ENCODE peak calls at places on chromosomes 4 and X, in four cellular contexts. R is fibroblast of the aortic adventitia; C is fibroblast of lung; Q is CD8-positive, alpha-beta T cell. O is an unnamed sample.
A peak's percentile ranks its signal among the peaks of the same experiment; 100 is the strongest.

GRCh38 chr4:86788826-86789225 is 60.4 kb downstream of the SLC10A6 start:
- DNase-seq in Q (no peak), C (peak; percentile 3), R (no peak), O (no peak)

GRCh38 chr4:89788243-89789072 is 48.5 kb downstream of the SNCA start:
- DNase-seq in R (peak; percentile 27), Q (no peak), C (peak; percentile 48), O (peak; percentile 54)

GRCh38 chrX:123422875-123423274 is 238.8 kb downstream of the GRIA3 start:
- DNase-seq in Q (no peak), R (peak; percentile 65), C (peak; percentile 32), O (peak; percentile 37)

GRCh38 chr4:73675623-73676022 is 55.4 kb upstream of the RASSF6 start:
- DNase-seq in C (no peak), Q (no peak), R (no peak), O (no peak)

GRCh38 chr4:31411606-31412005 is 691.4 kb downstream of the PCDH7 start:
- DNase-seq in Q (no peak), C (peak; percentile 4), R (no peak), O (no peak)

GRCh38 chr4:106971586-106971985 is 64.5 kb downstream of the DKK2 start:
- DNase-seq in R (no peak), C (no peak), Q (no peak), O (no peak)

GRCh38 chr4:153748378-153748777 is 11.4 kb downstream of the RNF175 start:
- DNase-seq in C (peak; percentile 79), Q (no peak), R (peak; percentile 73), O (peak; percentile 89)

GRCh38 chr4:123350191-123350544 is 46.4 kb upstream of the SPRY1 start:
- DNase-seq in Q (no peak), C (peak; percentile 20), R (peak; percentile 27), O (no peak)

GRCh38 chrX:36214924-36215323 is 295.4 kb downstream of the CFAP47 start:
- DNase-seq in Q (no peak), R (no peak), C (no peak), O (no peak)

GRCh38 chr4:137451150-137451850 is 81.0 kb downstream of the PCDH18 start:
- DNase-seq in C (peak; percentile 14), R (peak; percentile 15), Q (no peak), O (no peak)

GRCh38 chr4:128558896-128559669 is 250.4 kb upstream of the JADE1 start:
- DNase-seq in Q (no peak), R (peak; percentile 84), C (peak; percentile 87), O (no peak)

GRCh38 chr4:23741586-23742240 is 148.1 kb downstream of the PPARGC1A start:
- DNase-seq in Q (no peak), C (no peak), R (no peak), O (no peak)

GRCh38 chr4:61994036-61994435 is 793.9 kb downstream of the ADGRL3 start:
- DNase-seq in C (peak; percentile 78), Q (no peak), R (no peak), O (peak; percentile 2)

GRCh38 chr4:57093816-57094481 is 16.2 kb downstream of the IGFBP7 start:
- DNase-seq in C (no peak), Q (no peak), R (peak; percentile 49), O (no peak)

GRCh38 chr4:146260521-146260920 is 46.2 kb downstream of the REELD1 start:
- DNase-seq in C (no peak), Q (no peak), R (no peak), O (no peak)

GRCh38 chr4:3371038-3371437 is 70.7 kb upstream of the HGFAC start:
- DNase-seq in R (peak; percentile 24), Q (no peak), C (peak; percentile 34), O (peak; percentile 37)

GRCh38 chrX:150361070-150361776 is 1.9 kb upstream of the MAMLD1 start:
- DNase-seq in Q (no peak), C (peak; percentile 24), R (no peak), O (no peak)

GRCh38 chr4:67019670-67020069 is 525.6 kb downstream of the CENPC start:
- DNase-seq in R (peak; percentile 46), C (peak; percentile 24), Q (no peak), O (no peak)

GRCh38 chrX:116732214-116732613 is 269.4 kb upstream of the CT83 start:
- DNase-seq in Q (no peak), R (no peak), C (no peak), O (no peak)

GRCh38 chr4:76195326-76195725 is 18.3 kb downstream of the SCARB2 start:
- DNase-seq in Q (no peak), R (no peak), C (peak; percentile 62), O (no peak)

GRCh38 chr4:832536-832935 is 6.6 kb upstream of the CPLX1 start:
- DNase-seq in C (no peak), R (no peak), Q (no peak), O (no peak)

GRCh38 chr4:89898304-89898716 is 3.7 kb downstream of the MMRN1 start:
- DNase-seq in Q (no peak), C (no peak), R (no peak), O (no peak)

GRCh38 chr4:81891005-81891795 is 419.5 kb upstream of the RASGEF1B start:
- DNase-seq in R (no peak), Q (no peak), C (no peak), O (no peak)

GRCh38 chrX:147894332-147894870 is 17.3 kb upstream of the FMR1 start:
- DNase-seq in Q (no peak), C (peak; percentile 42), R (peak; percentile 21), O (no peak)

GRCh38 chr4:127240721-127241120 is 392.0 kb upstream of the INTU start:
- DNase-seq in R (peak; percentile 4), C (no peak), Q (no peak), O (peak; percentile 79)

GRCh38 chr4:147307896-147308680 is 172.8 kb upstream of the EDNRA start:
- DNase-seq in R (no peak), C (peak; percentile 24), Q (no peak), O (no peak)

GRCh38 chr4:72218953-72219352 is 187.2 kb downstream of the NPFFR2 start:
- DNase-seq in C (no peak), Q (no peak), R (no peak), O (no peak)

GRCh38 chr4:70059149-70059548 is 8.9 kb downstream of the HTN1 start:
- DNase-seq in C (no peak), Q (no peak), R (no peak), O (no peak)

GRCh38 chr4:27057662-27058061 is 197.0 kb downstream of the STIM2 start:
- DNase-seq in R (no peak), Q (no peak), C (no peak), O (no peak)

DNA sequence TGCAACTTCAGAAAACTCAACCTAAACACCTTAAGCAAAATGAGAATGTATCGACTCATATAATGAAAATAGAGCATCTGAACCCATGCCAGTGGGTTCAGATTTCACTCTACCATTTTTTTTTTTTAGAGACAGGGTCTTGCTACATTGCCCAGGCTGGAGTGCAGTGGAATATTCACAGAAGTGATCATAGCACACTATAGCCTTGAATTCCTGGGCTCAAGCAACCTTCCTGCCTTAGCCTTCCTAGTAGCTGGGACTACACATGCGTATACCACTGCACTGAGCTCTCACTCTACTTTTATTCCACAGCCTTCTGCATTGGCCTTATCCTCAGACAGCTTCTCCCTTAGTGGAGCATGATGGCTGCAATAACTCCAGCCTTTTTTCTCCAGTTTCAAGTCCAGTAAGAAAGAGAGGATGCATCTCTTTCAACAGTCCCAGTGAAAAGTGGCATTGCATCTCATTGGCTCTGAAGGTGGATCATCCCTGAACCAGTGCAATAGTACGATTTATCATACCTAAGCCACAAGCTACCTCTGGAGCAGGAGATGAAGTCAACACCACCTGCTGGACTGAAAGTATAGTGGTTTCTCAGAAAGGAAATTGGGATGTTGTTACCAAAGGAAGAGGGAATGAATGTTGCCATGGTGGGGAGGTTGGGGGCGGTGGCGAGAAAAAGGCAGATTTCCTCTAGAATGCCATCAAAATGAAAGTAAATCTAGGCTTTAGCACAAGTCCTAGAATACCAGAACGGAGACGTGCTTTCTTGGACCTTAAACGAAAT is 2.0 kb upstream of the SOD3 start:
- DNase-seq in R (peak; percentile 40), Q (no peak), C (peak; percentile 20), O (no peak)
- TF ChIP-seq CTCF in R (peak; percentile 34), Q (no peak), C (peak; percentile 37), O (peak; percentile 31)

DNA sequence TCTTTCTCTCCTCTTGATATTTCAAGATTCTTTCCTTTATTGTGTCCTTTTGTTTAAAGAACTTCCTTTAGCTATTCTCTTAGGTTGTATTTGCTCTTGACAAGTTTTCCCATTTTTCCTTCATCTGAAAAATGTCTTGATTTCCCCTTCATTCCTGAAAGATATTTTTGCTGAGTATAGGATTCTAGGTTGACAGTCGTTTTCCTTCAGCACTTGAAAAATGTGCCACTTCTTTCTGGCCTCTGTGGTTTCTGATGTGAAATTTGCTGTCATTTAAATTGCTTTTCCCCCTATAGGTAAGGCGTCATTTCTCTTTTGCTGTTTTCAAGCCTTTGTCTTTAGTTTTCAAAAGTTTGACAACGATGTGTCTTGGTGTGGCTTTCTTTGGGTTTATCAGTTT is 23.3 kb upstream of the LAMTOR3 start:
- DNase-seq in R (no peak), C (no peak), Q (no peak), O (no peak)
- H3K4me3 ChIP-seq in R (no peak overlapping the region), C (no peak overlapping the region), Q (no peak overlapping the region), O (no peak overlapping the region)

GRCh38 chr4:130703211-130703920 is 1607.4 kb downstream of the C4orf33 start:
- DNase-seq in R (no peak), C (no peak), Q (no peak), O (no peak)

GRCh38 chr4:130705023-130705422 is 1609.1 kb downstream of the C4orf33 start:
- DNase-seq in R (no peak), C (no peak), Q (no peak), O (no peak)
- TF ChIP-seq CTCF in R (no peak), C (no peak), Q (no peak), O (no peak)

GRCh38 chr4:20641971-20642370 is 58.3 kb upstream of the PACRGL start:
- DNase-seq in Q (no peak), C (no peak), R (no peak), O (no peak)

GRCh38 chr4:20639346-20639745 is 60.9 kb upstream of the PACRGL start:
- DNase-seq in C (no peak), R (no peak), Q (no peak), O (no peak)

GRCh38 chr4:20646287-20646686 is 54.0 kb upstream of the PACRGL start:
- DNase-seq in Q (no peak), C (no peak), R (peak; percentile 34), O (no peak)

GRCh38 chr4:20645231-20645630 is 55.0 kb upstream of the PACRGL start:
- DNase-seq in C (no peak), R (no peak), Q (no peak), O (no peak)
- H3K4me3 ChIP-seq in C (no peak overlapping the region), R (no peak overlapping the region), Q (no peak overlapping the region), O (no peak overlapping the region)

DNA sequence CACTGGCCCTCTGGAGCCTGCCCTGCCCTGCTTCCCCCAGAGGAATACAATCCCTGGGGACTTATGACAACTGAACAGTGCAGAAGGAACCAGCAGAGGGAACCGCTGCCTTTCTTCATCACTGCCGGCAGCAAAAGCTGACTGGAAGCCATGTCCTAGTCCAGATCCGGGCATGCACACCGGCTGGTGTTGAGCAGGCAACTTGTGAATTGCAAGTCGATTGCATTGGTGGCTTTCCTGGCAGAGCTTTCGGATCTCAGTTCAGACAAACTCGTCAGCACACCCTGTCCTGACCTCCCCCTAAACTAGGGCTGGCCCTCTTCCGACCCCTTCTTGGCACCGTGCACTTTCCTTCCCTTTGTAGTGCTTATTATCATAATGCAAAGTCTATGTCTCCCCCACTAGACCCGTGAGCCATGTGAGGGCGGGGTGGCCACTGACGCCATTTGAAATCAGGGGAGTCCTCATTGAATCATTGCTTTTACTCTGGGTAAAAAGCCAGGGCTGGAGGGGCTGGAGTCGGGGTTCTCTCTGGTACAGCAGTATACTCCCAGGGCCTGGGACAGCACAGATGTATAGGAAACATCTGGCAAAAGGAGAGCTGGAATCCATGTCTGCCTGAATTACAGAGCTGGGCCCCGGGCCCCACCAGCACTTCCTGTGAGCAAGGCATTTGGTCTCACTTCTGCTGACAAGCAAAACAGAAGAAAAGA is 1.8 kb downstream of the ARHGAP4 start:
- DNase-seq in R (peak; percentile 35), C (peak; percentile 23), Q (no peak), O (peak; percentile 61)
- TF ChIP-seq CTCF in R (no peak), C (peak; percentile 9), Q (peak; percentile 38), O (no peak)

O was measured in foreskin fibroblast.